ENCODE peak calls at places on chromosomes 2 and 18, in seven cellular contexts. E, W, X, Q, F, T and O are unnamed samples.

GRCh38 chr2:118557791-118558190 is 289.7 kb downstream of the EN1 start:
- DNase-seq in E (no peak), X (no peak), F (no peak), W (no peak), T (no peak), Q (no peak), O (no peak)

GRCh38 chr2:126437016-126437415 is 218.9 kb upstream of the GYPC start:
- DNase-seq in E (no peak), F (no peak), T (no peak), Q (no peak), X (no peak), W (no peak), O (no peak)

GRCh38 chr2:105746177-105747080 is 1.7 kb downstream of the NCK2 start:
- DNase-seq in Q (no peak), X (peak; percentile 82), W (peak; percentile 89), E (peak; percentile 76), T (no peak), F (peak; percentile 64), O (peak; percentile 78)

GRCh38 chr2:25168256-25169072 is at the start of gene POMC:
- DNase-seq in T (no peak), X (no peak), Q (no peak), F (no peak), E (peak; percentile 11), W (peak; percentile 27), O (peak; percentile 48)

GRCh38 chr2:172693037-172693436 is 42.6 kb upstream of the RAPGEF4 start:
- DNase-seq in T (peak; percentile 90), Q (peak; percentile 91), E (no peak), X (peak; percentile 66), F (no peak), W (peak; percentile 51), O (no peak)

GRCh38 chr2:225207471-225207870 is 165.2 kb upstream of the DOCK10 start:
- DNase-seq in E (no peak), Q (no peak), X (no peak), T (no peak), W (no peak), F (no peak), O (no peak)

GRCh38 chr18:68714356-68714706 is 577 bp downstream of the TMX3 start:
- DNase-seq in E (peak; percentile 7), F (no peak), W (no peak), Q (no peak), X (no peak), T (no peak), O (peak; percentile 2)

GRCh38 chr2:234444888-234445287 is 52.0 kb downstream of the ARL4C start:
- DNase-seq in E (peak; percentile 74), T (no peak), W (no peak), Q (no peak), F (no peak), X (peak; percentile 67), O (no peak)

GRCh38 chr2:176729706-176730569 is 460.7 kb downstream of the MTX2 start:
- DNase-seq in X (no peak), Q (peak; percentile 55), F (no peak), T (no peak), E (no peak), W (no peak), O (peak; percentile 43)

GRCh38 chr18:60047556-60047955 is 147.8 kb downstream of the PMAIP1 start:
- DNase-seq in E (no peak), Q (no peak), W (no peak), T (no peak), F (no peak), X (no peak), O (no peak)

GRCh38 chr2:204213588-204213987 is 277.0 kb downstream of the ICOS start:
- DNase-seq in F (no peak), T (no peak), W (no peak), Q (no peak), X (no peak), E (no peak), O (no peak)

GRCh38 chr2:6972067-6972710 is 55.0 kb downstream of the RNF144A start:
- DNase-seq in T (no peak), Q (no peak), X (no peak), W (no peak), F (no peak), E (no peak), O (no peak)

GRCh38 chr2:195902857-195903256 is 165.8 kb downstream of the DNAH7 start:
- DNase-seq in F (no peak), Q (no peak), E (no peak), X (no peak), T (no peak), W (no peak), O (no peak)

GRCh38 chr2:218798767-218799504 is 17.0 kb downstream of the CYP27A1 start:
- DNase-seq in X (no peak), Q (no peak), F (no peak), W (peak; percentile 60), E (no peak), T (no peak), O (no peak)